ENCODE peak calls at places on chromosomes 4 and X, in four cellular contexts. D is K562, T is HepG2, F is GM12878. O is an unnamed sample.

GRCh38 chr4:65653740-65654361 is 16.4 kb downstream of the EPHA5 start:
- DNase-seq in F (no peak), D (no peak), T (no peak), O (no peak)

GRCh38 chr4:134879019-134879418 is 677.4 kb upstream of the PABPC4L start:
- DNase-seq in T (no peak), F (no peak), D (no peak), O (no peak)

GRCh38 chr4:86130160-86130933 is 229.5 kb downstream of the MAPK10 start:
- DNase-seq in T (no peak), F (no peak), D (no peak), O (no peak)

GRCh38 chr4:102553982-102554381 is 52.8 kb downstream of the NFKB1 start:
- DNase-seq in D (no peak), F (no peak), T (no peak), O (no peak)

GRCh38 chr4:185742766-185743165 is 69.2 kb downstream of the SORBS2 start:
- DNase-seq in D (no peak), T (no peak), F (no peak), O (no peak)

GRCh38 chr4:154497901-154498300 is 6.3 kb upstream of the DCHS2 start:
- DNase-seq in D (no peak), F (no peak), T (no peak), O (no peak)

GRCh38 chr4:150982557-150983233 is 32.4 kb downstream of the LRBA start:
- DNase-seq in D (no peak), F (no peak), T (no peak), O (no peak)

GRCh38 chrX:11103751-11104150 is 7.4 kb upstream of the HCCS start:
- DNase-seq in D (no peak), F (no peak), T (no peak), O (no peak)

GRCh38 chr4:95362906-95363578 is 185.7 kb downstream of the UNC5C start:
- DNase-seq in D (peak; percentile 43), F (no peak), T (peak; percentile 14), O (no peak)

GRCh38 chr4:182449186-182449880 is 206.1 kb downstream of the TENM3 start:
- DNase-seq in F (no peak), T (no peak), D (peak; percentile 5), O (peak; percentile 44)

GRCh38 chr4:184949020-184949419 is 69.3 kb upstream of the HELT start:
- DNase-seq in T (no peak), F (no peak), D (no peak), O (peak; percentile 6)

GRCh38 chr4:57220172-57220571 is 110.0 kb upstream of the IGFBP7 start:
- DNase-seq in F (no peak), D (no peak), T (no peak), O (no peak)

GRCh38 chrX:41561045-41561444 is 113.9 kb downstream of the NYX start:
- DNase-seq in F (peak; percentile 17), T (no peak), D (peak; percentile 19), O (no peak)

GRCh38 chr4:109816082-109816442 is 500 bp downstream of the GAR1 start:
- DNase-seq in F (no peak), D (peak; percentile 18), T (no peak), O (no peak)

GRCh38 chrX:119636419-119636818 is 30.2 kb upstream of the NKRF start:
- DNase-seq in D (no peak), F (peak; percentile 70), T (no peak), O (no peak)

GRCh38 chrX:4240541-4241194 is 527.2 kb upstream of the PRKX start:
- DNase-seq in F (no peak), T (peak; percentile 3), D (no peak), O (no peak)

GRCh38 chrX:103656623-103657022 is 27.8 kb downstream of the TCEAL1 start:
- DNase-seq in T (no peak), D (no peak), F (no peak), O (no peak)

GRCh38 chr4:62431513-62431912 is 1231.4 kb downstream of the ADGRL3 start:
- DNase-seq in F (no peak), T (no peak), D (no peak), O (no peak)

GRCh38 chr4:48315728-48316630 is 25.4 kb upstream of the SLAIN2 start:
- DNase-seq in F (no peak), D (peak; percentile 44), T (peak; percentile 54), O (no peak)

GRCh38 chr4:147479817-147480216 is 1.1 kb upstream of the EDNRA start:
- DNase-seq in D (no peak), F (no peak), T (no peak), O (no peak)

GRCh38 chrX:68834371-68835103 is 5.7 kb downstream of the EFNB1 start:
- DNase-seq in D (no peak), F (no peak), T (no peak), O (no peak)

GRCh38 chr4:71162386-71162785 is 168.9 kb downstream of the DCK start:
- DNase-seq in F (no peak), T (no peak), D (no peak), O (no peak)
- H3K4me1 ChIP-seq in F (no peaks in the 10 kb centered on the region), T (no peaks in the 10 kb centered on the region), D (no peaks in the 10 kb centered on the region), O (no peaks in the 10 kb centered on the region)

GRCh38 chrX:87391742-87392141 is 125.9 kb upstream of the KLHL4 start:
- DNase-seq in F (no peak), T (no peak), D (no peak), O (no peak)

GRCh38 chrX:87392369-87392768 is 125.2 kb upstream of the KLHL4 start:
- DNase-seq in F (no peak), D (peak; percentile 12), T (no peak), O (no peak)

GRCh38 chrX:87402256-87402655 is 115.3 kb upstream of the KLHL4 start:
- DNase-seq in T (no peak), D (no peak), F (no peak), O (no peak)

DNA sequence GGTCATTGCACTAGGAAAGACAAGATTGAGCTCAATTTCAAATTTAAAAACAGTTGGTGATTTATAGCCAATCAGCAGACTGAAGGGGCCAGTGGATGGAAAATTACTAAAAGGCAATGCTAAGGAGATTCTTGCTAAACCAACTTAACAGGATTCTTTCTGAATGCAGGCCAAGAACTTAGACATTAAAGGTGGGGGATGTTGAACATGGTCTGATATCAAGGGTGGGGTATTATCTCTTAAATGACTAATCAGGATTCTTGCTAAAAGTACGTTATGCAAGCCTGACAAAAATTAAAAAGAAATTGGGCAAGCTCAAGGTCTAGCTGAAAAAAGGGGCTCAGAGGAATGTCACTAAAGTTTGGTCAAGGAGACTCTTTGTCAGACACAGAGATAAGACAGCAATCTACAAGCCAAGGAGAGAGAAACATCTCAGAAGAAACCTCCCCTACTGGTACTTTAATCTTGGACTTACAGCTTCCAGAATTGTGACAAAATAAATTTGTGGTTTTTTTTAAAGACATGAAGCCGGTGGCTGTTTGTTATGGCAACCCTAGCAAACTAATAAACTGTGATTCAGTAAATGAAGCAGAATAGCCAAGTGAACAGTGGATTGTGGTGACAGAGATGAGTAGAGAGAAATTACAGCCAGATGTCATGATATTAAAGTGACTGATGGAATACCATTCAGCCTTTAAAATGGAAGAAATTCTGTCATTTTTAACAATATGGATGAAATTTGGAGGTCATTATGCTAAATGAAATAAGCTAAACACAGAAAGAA is 120.3 kb upstream of the KLHL4 start:
- DNase-seq in D (no peak), T (no peak), F (no peak), O (no peak)
- TF ChIP-seq CBX5 in D (no peak), T (no peak), F (no peak), O (no peak)

DNA sequence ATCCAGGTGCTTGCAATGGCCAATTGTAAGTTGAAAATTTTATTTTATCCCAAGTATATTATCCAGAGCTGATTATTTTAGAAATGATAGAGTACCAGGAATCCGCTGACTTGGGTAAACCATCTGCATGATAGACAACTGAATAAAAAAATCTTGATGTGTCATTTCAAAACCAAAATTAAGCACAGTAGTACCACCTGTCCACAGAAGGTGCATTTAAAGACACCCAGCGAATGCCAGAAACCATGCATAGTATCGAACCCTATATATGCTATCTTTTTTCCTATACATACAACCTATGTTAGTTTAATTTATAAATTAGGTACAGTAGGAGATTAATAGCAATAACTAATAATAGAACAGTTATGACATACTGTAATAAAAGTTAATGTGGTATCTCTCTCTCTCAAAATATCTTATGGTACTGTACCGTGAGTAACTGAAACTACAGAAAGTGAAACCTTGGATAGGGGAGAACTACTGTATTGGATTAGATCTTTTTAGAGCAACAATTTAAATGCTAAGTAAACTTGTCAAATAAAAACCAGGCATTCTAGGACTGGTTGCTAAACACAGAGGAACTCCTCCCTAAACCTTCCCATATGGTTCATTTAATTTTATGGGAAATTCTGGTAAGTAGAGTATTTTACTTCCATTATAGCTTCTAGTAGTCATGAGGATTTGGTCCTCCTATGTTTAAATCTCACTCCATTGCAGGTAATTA is 6.3 kb downstream of the NEIL3 start:
- DNase-seq in T (no peak), D (no peak), F (no peak), O (no peak)
- H3K4me1 ChIP-seq in T (peaks cover 9% of the 10 kb centered on the region), D (peaks cover 18% of the 10 kb centered on the region), F (no peaks in the 10 kb centered on the region), O (no peaks in the 10 kb centered on the region)

DNA sequence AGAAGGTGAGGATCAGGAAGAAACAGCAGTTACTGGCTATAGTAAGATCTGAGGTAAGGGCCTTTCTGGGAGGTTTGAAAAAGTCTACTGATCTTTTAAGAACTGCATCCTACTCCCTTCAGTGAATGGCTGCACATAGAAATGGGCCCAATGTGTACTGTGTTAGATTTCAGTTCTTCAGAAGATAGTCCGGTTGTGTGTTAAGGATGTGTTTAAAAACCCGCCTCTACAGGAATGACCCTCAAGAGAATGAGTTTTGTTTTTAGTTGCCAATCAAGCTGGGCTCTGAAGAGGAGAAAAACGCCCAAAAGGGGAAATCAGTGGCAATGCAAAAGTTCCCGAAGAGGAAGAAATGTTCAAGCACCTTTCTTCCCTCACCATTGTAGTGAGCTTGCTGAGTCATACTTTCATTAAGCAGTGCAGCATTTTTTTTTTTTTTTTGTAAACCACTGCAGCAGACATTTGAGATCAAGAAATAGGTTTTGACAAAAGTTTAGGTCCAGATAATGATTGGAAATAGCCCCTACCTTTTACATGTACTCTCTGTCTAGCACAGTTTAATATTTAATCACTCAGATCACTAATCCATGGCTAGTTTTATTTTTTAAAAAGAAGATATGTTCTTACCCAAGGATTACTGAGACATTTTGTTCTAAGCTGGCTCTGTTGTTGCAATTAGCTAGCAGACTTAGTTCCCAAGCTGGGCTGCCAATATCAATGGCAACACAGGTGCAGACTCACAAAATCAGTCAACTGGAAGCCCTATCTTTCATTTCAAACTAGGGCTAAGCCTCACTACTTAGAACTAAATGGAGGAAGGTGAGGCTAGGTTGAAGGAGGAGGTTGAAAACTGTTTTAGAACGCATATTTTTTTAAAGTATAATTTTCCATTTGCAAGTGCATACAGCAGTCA is 7.0 kb upstream of the TRPC5OS start:
- DNase-seq in T (no peak), F (peak; percentile 40), D (no peak), O (no peak)
- TF ChIP-seq CBX5 in T (no peak), F (no peak), D (no peak), O (no peak)